ENCODE peak calls at places on chromosomes 16 and 17, in five cellular contexts. M is astrocyte of the cerebellum, C is astrocyte of the spinal cord, E is thoracic aorta, W is body of pancreas. D is an unnamed sample.

GRCh38 chr16:89242795-89243200 is 25.3 kb downstream of the ZNF778 start:
- DNase-seq in M (no peak), C (no peak), E (no peak), W (peak; percentile 23), D (no peak)

GRCh38 chr17:43591750-43592562 is 45.8 kb upstream of the ETV4 start:
- DNase-seq in M (peak; percentile 63), C (peak; percentile 62), E (peak; percentile 28), W (peak; percentile 40), D (peak; percentile 24)

GRCh38 chr17:80477647-80478478 is 1.5 kb upstream of the NPTX1 start:
- DNase-seq in M (no peak), C (peak; percentile 36), E (no peak), W (peak; percentile 35), D (peak; percentile 68)

GRCh38 chr17:65190467-65191095 is 53.4 kb downstream of the RGS9 start:
- DNase-seq in M (no peak), C (peak; percentile 58), E (no peak), W (no peak), D (no peak)

GRCh38 chr16:72474511-72475123 is 302.7 kb upstream of the PMFBP1 start:
- DNase-seq in M (peak; percentile 92), C (peak; percentile 95), E (no peak), W (no peak), D (no peak)

GRCh38 chr17:74768069-74768762 is 7.9 kb downstream of the NAT9 start:
- DNase-seq in M (no peak), C (peak; percentile 68), E (peak; percentile 79), W (peak; percentile 97), D (no peak)

GRCh38 chr17:43702636-43703035 is 40.9 kb upstream of the MEOX1 start:
- DNase-seq in M (no peak), C (no peak), E (no peak), W (no peak), D (peak; percentile 58)

GRCh38 chr16:52498640-52499039 is 48.3 kb downstream of the TOX3 start:
- DNase-seq in M (no peak), C (no peak), E (no peak), W (no peak), D (peak; percentile 91)

GRCh38 chr17:44673893-44674292 is 15.7 kb downstream of the CCDC43 start:
- DNase-seq in M (no peak), C (no peak), E (no peak), W (no peak), D (no peak)

GRCh38 chr17:34151081-34151480 is 104.0 kb upstream of the CCL2 start:
- DNase-seq in M (no peak), C (no peak), E (no peak), W (no peak), D (no peak)

GRCh38 chr17:43543771-43544575 is 2.2 kb downstream of the ETV4 start:
- DNase-seq in M (no peak), C (no peak), E (no peak), W (no peak), D (no peak)

GRCh38 chr16:12565423-12565822 is 238.3 kb downstream of the CPPED1 start:
- DNase-seq in M (no peak), C (no peak), E (no peak), W (no peak), D (no peak)

GRCh38 chr16:9090101-9090959 is 1.1 kb upstream of the HAPSTR1 start:
- DNase-seq in M (no peak), C (no peak), E (no peak), W (peak; percentile 43), D (no peak)

GRCh38 chr16:86611517-86611840 is 33.1 kb downstream of the FOXL1 start:
- DNase-seq in M (no peak), C (peak; percentile 63), E (no peak), W (no peak), D (no peak)

GRCh38 chr17:10327640-10328039 is 45.2 kb downstream of the MYH13 start:
- DNase-seq in M (peak; percentile 42), C (peak; percentile 50), E (peak; percentile 19), W (peak; percentile 86), D (peak; percentile 89)

GRCh38 chr16:15746332-15746731 is 96.3 kb downstream of the NDE1 start:
- DNase-seq in M (no peak), C (no peak), E (no peak), W (no peak), D (no peak)

GRCh38 chr16:71552698-71553503 is 24.0 kb downstream of the TAT start:
- DNase-seq in M (no peak), C (no peak), E (no peak), W (no peak), D (no peak)

GRCh38 chr16:68736561-68736960 is 531 bp upstream of the CDH1 start:
- DNase-seq in M (no peak), C (no peak), E (no peak), W (no peak), D (no peak)

GRCh38 chr16:68737730-68738590 is 868 bp downstream of the CDH1 start:
- DNase-seq in M (no peak), C (no peak), E (no peak), W (peak; percentile 92), D (no peak)

GRCh38 chr16:68734782-68735181 is 2.3 kb upstream of the CDH1 start:
- DNase-seq in M (no peak), C (no peak), E (no peak), W (no peak), D (no peak)

GRCh38 chr16:68739964-68740627 is 3.0 kb downstream of the CDH1 start:
- DNase-seq in M (no peak), C (no peak), E (no peak), W (peak; percentile 47), D (no peak)

DNA sequence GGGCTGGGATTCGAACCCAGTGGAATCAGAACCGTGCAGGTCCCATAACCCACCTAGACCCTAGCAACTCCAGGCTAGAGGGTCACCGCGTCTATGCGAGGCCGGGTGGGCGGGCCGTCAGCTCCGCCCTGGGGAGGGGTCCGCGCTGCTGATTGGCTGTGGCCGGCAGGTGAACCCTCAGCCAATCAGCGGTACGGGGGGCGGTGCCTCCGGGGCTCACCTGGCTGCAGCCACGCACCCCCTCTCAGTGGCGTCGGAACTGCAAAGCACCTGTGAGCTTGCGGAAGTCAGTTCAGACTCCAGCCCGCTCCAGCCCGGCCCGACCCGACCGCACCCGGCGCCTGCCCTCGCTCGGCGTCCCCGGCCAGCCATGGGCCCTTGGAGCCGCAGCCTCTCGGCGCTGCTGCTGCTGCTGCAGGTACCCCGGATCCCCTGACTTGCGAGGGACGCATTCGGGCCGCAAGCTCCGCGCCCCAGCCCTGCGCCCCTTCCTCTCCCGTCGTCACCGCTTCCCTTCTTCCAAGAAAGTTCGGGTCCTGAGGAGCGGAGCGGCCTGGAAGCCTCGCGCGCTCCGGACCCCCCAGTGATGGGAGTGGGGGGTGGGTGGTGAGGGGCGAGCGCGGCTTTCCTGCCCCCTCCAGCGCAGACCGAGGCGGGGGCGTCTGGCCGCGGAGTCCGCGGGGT is at the start of gene CDH1:
- DNase-seq in M (no peak), C (no peak), E (no peak), W (peak; percentile 98), D (no peak)
- H3K4me3 ChIP-seq in M (no peak within 1 kb of the TSS), C (no peak within 1 kb of the TSS), E (peak within 1 kb of the TSS; percentile 23), W (peak within 1 kb of the TSS; percentile 94), D (peak within 1 kb of the TSS; percentile 46)

GRCh38 chr17:48627242-48627597 is 1.1 kb upstream of the HOXB9 start:
- DNase-seq in M (no peak), C (no peak), E (no peak), W (no peak), D (no peak)
- H3K4me3 ChIP-seq in M (no peak overlapping the region), C (no peak overlapping the region), E (no peak overlapping the region), W (no peak overlapping the region), D (peak overlapping the region; percentile 60)

DNA sequence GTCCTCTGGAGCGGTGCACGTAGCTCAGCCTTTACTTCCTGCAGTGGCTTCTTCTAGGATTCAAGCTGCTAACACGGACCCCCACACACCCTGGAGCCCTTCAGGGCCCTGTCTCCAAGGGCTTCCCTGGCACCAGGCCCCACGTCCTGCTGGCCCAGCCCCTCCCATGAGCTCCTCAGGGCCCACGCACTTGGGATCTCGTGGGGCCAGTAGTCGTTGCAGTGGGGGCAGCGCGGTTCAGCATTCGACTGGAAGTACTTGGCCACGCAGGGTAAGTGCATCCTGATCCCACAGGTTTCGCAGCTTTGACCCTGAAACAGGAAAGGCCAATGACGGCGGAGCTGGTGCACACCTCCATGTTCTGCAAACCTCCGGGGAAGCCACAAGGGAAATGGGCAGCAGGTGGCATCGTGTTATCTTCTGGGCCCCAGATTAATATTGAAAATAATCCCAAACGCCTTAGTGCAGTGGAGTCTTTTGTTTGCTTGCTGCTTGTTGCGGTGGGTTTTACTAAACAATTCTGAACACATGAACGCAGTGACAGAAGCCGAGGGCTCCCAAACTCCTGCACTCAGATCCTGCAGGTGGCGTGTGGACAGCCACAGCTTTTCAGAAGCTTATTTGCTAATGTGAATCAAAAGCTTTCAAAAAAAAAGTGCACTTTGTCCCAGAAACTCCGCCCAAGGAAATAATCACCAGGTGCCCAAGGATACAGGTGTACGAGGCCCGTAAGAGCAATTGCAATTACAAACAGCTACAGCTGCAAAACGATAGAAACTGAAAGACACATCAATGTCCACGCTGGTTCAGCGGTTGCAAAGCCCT is 22.4 kb downstream of the KDM8 start:
- DNase-seq in M (no peak), C (no peak), E (no peak), W (peak; percentile 75), D (no peak)
- H3K4me3 ChIP-seq in M (no peak overlapping the region), C (no peak overlapping the region), E (no peak overlapping the region), W (no peak overlapping the region), D (no peak overlapping the region)

GRCh38 chr17:77453613-77454559 is 313.1 kb downstream of the SEC14L1 start:
- DNase-seq in M (no peak), C (no peak), E (no peak), W (peak; percentile 63), D (no peak)
- H3K4me3 ChIP-seq in M (no peak overlapping the region), C (no peak overlapping the region), E (peak overlapping the region; percentile 35), W (no peak overlapping the region), D (no peak overlapping the region)

GRCh38 chr17:27332052-27332403 is 38.1 kb downstream of the WSB1 start:
- DNase-seq in M (no peak), C (no peak), E (no peak), W (no peak), D (no peak)
- H3K4me3 ChIP-seq in M (no peak overlapping the region), C (no peak overlapping the region), E (peak overlapping the region; percentile 64), W (no peak overlapping the region), D (no peak overlapping the region)

D was measured in A673.